ENCODE peak calls at places on chromosome 16, in nine cellular contexts. B, P, N, R, Q, I, X, J and Z are unnamed samples.

GRCh38 chr16:14562691-14563491 is 67.2 kb downstream of the PARN start:
- DNase-seq in B (no peak), P (peak), N (no peak), R (no peak), Q (peak), I (no peak), X (peak), J (peak), Z (peak)

GRCh38 chr16:62077998-62078397 is 41.8 kb upstream of the CDH8 start:
- DNase-seq in B (no peak), P (peak), N (no peak), R (peak), Q (no peak), I (peak), X (peak), J (no peak), Z (peak)

GRCh38 chr16:50833929-50834328 is 92.0 kb downstream of the CYLD start:
- DNase-seq in B (no peak), P (no peak), N (no peak), R (no peak), Q (no peak), I (no peak), X (no peak), J (no peak), Z (no peak)

GRCh38 chr16:89615596-89616090 is 2.2 kb downstream of the DPEP1 start:
- DNase-seq in B (no peak), P (peak), N (no peak), R (peak), Q (no peak), I (no peak), X (no peak), J (peak), Z (no peak)

GRCh38 chr16:74224828-74225227 is 71.8 kb upstream of the PSMD7 start:
- DNase-seq in B (no peak), P (no peak), N (peak), R (no peak), Q (no peak), I (no peak), X (peak), J (no peak), Z (peak)

GRCh38 chr16:46558018-46558417 is 63.2 kb downstream of the SHCBP1 start:
- DNase-seq in B (no peak), P (no peak), N (no peak), R (no peak), Q (no peak), I (no peak), X (no peak), J (no peak), Z (no peak)

GRCh38 chr16:54462151-54462651 is 175.6 kb upstream of the IRX3 start:
- DNase-seq in B (no peak), P (no peak), N (peak), R (no peak), Q (no peak), I (no peak), X (no peak), J (no peak), Z (peak)

GRCh38 chr16:67922740-67923139 is 8.9 kb downstream of the CTRL start:
- DNase-seq in B (no peak), P (no peak), N (no peak), R (no peak), Q (no peak), I (no peak), X (no peak), J (no peak), Z (no peak)

GRCh38 chr16:67155305-67156145 is 4.2 kb downstream of the TRADD start:
- DNase-seq in B (peak), P (peak), N (no peak), R (peak), Q (no peak), I (peak), X (peak), J (peak), Z (peak)

GRCh38 chr16:8370374-8371015 is 219.8 kb downstream of the TMEM114 start:
- DNase-seq in B (no peak), P (no peak), N (no peak), R (no peak), Q (no peak), I (no peak), X (peak), J (no peak), Z (no peak)

GRCh38 chr16:22734313-22734869 is 79.6 kb upstream of the HS3ST2 start:
- DNase-seq in B (no peak), P (no peak), N (no peak), R (no peak), Q (no peak), I (no peak), X (no peak), J (no peak), Z (no peak)

GRCh38 chr16:21272253-21272652 is 5.8 kb downstream of the CRYM start:
- DNase-seq in B (no peak), P (no peak), N (no peak), R (no peak), Q (no peak), I (no peak), X (no peak), J (no peak), Z (no peak)

GRCh38 chr16:22425036-22425801 is 50.8 kb upstream of the CDR2 start:
- DNase-seq in B (no peak), P (no peak), N (no peak), R (peak), Q (peak), I (no peak), X (no peak), J (no peak), Z (peak)

GRCh38 chr16:85126383-85126730 is 14.1 kb upstream of the CIBAR2 start:
- DNase-seq in B (no peak), P (no peak), N (no peak), R (no peak), Q (no peak), I (no peak), X (no peak), J (no peak), Z (no peak)

GRCh38 chr16:27515874-27516353 is 33.8 kb downstream of the GTF3C1 start:
- DNase-seq in B (no peak), P (peak), N (no peak), R (peak), Q (no peak), I (peak), X (peak), J (no peak), Z (peak)

GRCh38 chr16:57941016-57941656 is 29.8 kb downstream of the CNGB1 start:
- DNase-seq in B (peak), P (no peak), N (peak), R (no peak), Q (peak), I (no peak), X (peak), J (no peak), Z (peak)

GRCh38 chr16:67100569-67101300 is 9.0 kb upstream of the PHAF1 start:
- DNase-seq in B (no peak), P (no peak), N (no peak), R (no peak), Q (no peak), I (no peak), X (no peak), J (no peak), Z (peak)

GRCh38 chr16:55264949-55265348 is 59.1 kb upstream of the IRX6 start:
- DNase-seq in B (no peak), P (no peak), N (no peak), R (no peak), Q (no peak), I (no peak), X (peak), J (no peak), Z (no peak)

GRCh38 chr16:9151597-9151996 is 60.2 kb downstream of the HAPSTR1 start:
- DNase-seq in B (no peak), P (no peak), N (no peak), R (no peak), Q (no peak), I (no peak), X (no peak), J (no peak), Z (peak)

GRCh38 chr16:35911899-35912298 is 2452.5 kb downstream of the TP53TG3F start:
- DNase-seq in B (no peak), P (no peak), N (no peak), R (no peak), Q (no peak), I (no peak), X (no peak), J (no peak), Z (no peak)

GRCh38 chr16:54283735-54284318 is 2.8 kb downstream of the IRX3 start:
- DNase-seq in B (no peak), P (peak), N (no peak), R (no peak), Q (no peak), I (no peak), X (no peak), J (peak), Z (no peak)

GRCh38 chr16:2973605-2974318 is 4.6 kb downstream of the PAQR4 start:
- DNase-seq in B (no peak), P (no peak), N (no peak), R (no peak), Q (no peak), I (no peak), X (no peak), J (no peak), Z (no peak)

GRCh38 chr16:12763517-12763916 is 40.2 kb downstream of the CPPED1 start:
- DNase-seq in B (no peak), P (no peak), N (no peak), R (no peak), Q (no peak), I (no peak), X (no peak), J (no peak), Z (peak)

GRCh38 chr16:50838165-50838564 is 96.3 kb downstream of the CYLD start:
- DNase-seq in B (no peak), P (no peak), N (no peak), R (no peak), Q (no peak), I (no peak), X (peak), J (no peak), Z (peak)

GRCh38 chr16:4733747-4734062 is 366 bp downstream of the ANKS3 start:
- DNase-seq in B (no peak), P (no peak), N (no peak), R (no peak), Q (no peak), I (no peak), X (no peak), J (no peak), Z (no peak)

GRCh38 chr16:74949309-74949708 is 35.6 kb downstream of the WDR59 start:
- DNase-seq in B (no peak), P (no peak), N (no peak), R (peak), Q (no peak), I (no peak), X (no peak), J (no peak), Z (no peak)

GRCh38 chr16:10579575-10579964 is 828 bp downstream of the EMP2 start:
- DNase-seq in B (no peak), P (no peak), N (no peak), R (no peak), Q (no peak), I (peak), X (no peak), J (no peak), Z (peak)

GRCh38 chr16:10578474-10579316 is 1.7 kb downstream of the EMP2 start:
- DNase-seq in B (peak), P (no peak), N (no peak), R (no peak), Q (no peak), I (no peak), X (peak), J (no peak), Z (no peak)

GRCh38 chr16:10577305-10578202 is 2.8 kb downstream of the EMP2 start:
- DNase-seq in B (peak), P (peak), N (no peak), R (peak), Q (no peak), I (no peak), X (no peak), J (no peak), Z (no peak)

GRCh38 chr16:10575506-10576130 is 4.8 kb downstream of the EMP2 start:
- DNase-seq in B (no peak), P (no peak), N (no peak), R (no peak), Q (no peak), I (no peak), X (no peak), J (no peak), Z (no peak)

DNA sequence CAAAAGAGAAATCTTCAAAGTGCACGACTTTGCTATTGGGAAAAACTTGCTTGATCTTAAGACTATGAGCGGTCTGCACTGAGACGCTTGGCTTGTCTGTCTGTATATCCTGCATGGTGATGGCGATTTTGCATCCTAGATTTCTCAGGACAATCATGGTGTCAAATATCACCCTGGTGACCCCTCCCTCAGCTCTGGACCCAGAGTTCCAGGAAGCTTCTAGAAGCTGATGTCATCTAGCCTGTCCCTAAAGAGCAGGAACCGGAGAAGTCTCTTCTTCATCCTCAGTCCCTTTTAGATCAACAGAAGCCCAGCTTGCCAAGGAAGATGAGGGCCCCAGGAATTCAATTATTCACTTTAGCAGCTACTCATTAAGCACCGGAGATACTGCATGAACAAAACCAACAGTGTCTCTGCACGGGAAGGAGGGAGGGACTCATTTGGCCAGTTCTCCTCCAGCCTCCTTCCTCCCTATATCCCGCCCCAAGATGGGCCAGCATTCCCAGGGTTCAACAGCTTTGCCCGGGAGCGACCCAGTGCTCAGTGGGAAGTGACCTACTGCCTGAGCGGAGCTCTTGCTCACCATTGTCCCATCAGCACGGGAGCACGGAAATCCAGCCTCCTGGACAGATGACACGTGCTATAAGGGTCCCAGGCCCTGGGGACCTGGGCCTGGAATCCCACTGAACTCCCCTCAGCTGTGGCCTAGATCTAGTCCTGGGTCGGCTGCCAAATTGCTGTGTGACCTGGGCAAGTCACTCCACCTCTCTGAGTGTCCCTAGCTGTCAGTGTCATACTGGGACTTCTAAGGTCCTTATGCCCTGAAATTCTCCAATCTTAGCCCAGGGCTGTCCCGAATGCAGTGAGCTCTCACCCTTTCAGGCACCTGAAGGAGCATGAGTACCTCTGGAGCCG is 3.8 kb downstream of the EMP2 start:
- DNase-seq in B (no peak), P (no peak), N (no peak), R (no peak), Q (no peak), I (no peak), X (no peak), J (no peak), Z (no peak)
- H3K4me3 ChIP-seq in B (peak), P (no peak), N (no peak), R (no peak), Q (no peak), I (no peak), X (no peak), J (no peak), Z (no peak)

DNA sequence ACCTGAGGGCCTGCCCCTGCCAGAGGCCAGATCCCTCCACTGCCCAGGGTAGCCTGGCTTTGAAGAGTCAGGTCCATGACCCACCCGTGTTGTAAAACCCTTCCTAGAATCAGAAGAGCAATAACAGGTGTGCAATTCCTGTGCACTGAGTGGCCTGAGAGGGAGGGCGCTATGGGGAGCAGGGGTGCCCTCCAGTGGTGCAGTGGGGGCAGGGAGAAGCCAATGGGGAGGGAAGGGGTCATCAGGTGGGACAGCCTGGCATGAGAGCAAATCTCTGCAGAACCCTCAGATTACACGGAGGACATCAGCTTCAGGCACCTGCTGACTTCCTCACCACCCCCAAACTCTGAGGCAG is 72.9 kb upstream of the ZNF469 start:
- DNase-seq in B (no peak), P (no peak), N (no peak), R (no peak), Q (no peak), I (no peak), X (no peak), J (no peak), Z (no peak)
- H3K4me3 ChIP-seq in B (no peak), P (no peak), N (no peak), R (no peak), Q (no peak), I (no peak), X (no peak), J (no peak), Z (no peak)

DNA sequence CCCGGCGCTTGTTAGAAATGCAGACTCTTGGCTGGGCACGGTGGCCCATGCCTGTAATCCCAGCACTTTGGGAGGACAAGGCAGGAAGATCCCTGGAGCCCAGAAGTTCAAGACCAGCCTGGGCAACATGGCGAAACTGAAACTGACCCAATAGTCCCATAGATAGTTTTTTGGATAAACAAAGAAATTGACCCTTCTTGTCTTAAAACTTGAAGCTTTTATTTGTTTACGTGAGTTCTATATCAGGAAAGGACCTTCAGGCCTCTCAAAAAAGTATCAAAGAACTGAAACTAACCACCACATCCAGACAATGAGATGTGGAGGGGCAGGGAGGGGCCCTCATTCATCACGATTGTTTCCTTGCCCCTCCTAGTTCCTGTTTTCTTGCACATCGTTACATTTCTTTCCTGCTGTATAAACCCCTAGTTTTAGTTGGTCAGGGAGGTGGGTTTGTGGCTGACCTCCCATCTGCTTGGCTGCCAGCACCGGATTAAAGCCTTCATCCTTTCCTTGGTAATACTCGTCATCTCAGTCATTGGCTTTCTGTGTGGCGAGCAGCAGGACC is 29.9 kb upstream of the PRM1 start:
- DNase-seq in B (no peak), P (no peak), N (no peak), R (no peak), Q (no peak), I (no peak), X (no peak), J (no peak), Z (no peak)
- H3K4me3 ChIP-seq in B (no peak), P (no peak), N (no peak), R (no peak), Q (no peak), I (no peak), X (no peak), J (no peak), Z (no peak)

GRCh38 chr16:30473231-30474061 is 904 bp downstream of the ITGAL start:
- DNase-seq in B (peak), P (no peak), N (no peak), R (no peak), Q (no peak), I (no peak), X (no peak), J (no peak), Z (no peak)

GRCh38 chr16:30476991-30477390 is 4.4 kb downstream of the ITGAL start:
- DNase-seq in B (no peak), P (no peak), N (no peak), R (no peak), Q (no peak), I (no peak), X (no peak), J (no peak), Z (no peak)

GRCh38 chr16:30472328-30472942 is at the start of gene ITGAL:
- DNase-seq in B (peak), P (no peak), N (no peak), R (no peak), Q (peak), I (no peak), X (no peak), J (no peak), Z (no peak)

GRCh38 chr16:30474684-30475083 is 2.1 kb downstream of the ITGAL start:
- DNase-seq in B (no peak), P (no peak), N (no peak), R (no peak), Q (no peak), I (no peak), X (no peak), J (no peak), Z (no peak)

GRCh38 chr16:30474062-30474452 is 1.5 kb downstream of the ITGAL start:
- DNase-seq in B (no peak), P (no peak), N (no peak), R (no peak), Q (no peak), I (no peak), X (no peak), J (no peak), Z (no peak)
- H3K4me3 ChIP-seq in B (peak), P (no peak), N (no peak), R (no peak), Q (no peak), I (no peak), X (no peak), J (no peak), Z (no peak)

DNA sequence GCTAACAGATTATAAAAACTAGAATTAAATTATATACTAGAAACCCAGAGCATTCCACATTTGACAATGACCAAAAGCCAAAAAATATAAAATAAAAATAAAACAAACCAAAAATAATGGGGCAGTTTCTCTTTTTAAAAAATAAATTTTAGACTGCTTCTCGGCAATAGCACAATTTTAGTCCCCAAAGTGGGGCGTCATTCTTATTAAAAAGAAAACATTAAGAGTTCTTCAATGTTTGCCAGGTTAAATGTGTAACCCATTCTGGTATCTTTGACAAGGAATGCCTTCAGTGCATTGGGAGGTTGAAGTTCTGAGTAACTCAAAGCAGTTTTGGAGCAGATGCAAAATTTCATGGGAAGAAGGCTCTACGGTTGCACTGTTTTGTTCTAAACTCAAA is 3.3 kb downstream of the MAF start:
- DNase-seq in B (no peak), P (no peak), N (no peak), R (no peak), Q (no peak), I (no peak), X (no peak), J (no peak), Z (no peak)
- H3K4me3 ChIP-seq in B (peak), P (peak), N (no peak), R (peak), Q (peak), I (no peak), X (peak), J (no peak), Z (no peak)

GRCh38 chr16:86975445-86975844 is 341.7 kb downstream of the C16orf95 start:
- DNase-seq in B (no peak), P (peak), N (peak), R (peak), Q (no peak), I (peak), X (peak), J (no peak), Z (peak)
- H3K4me3 ChIP-seq in B (no peak), P (no peak), N (no peak), R (no peak), Q (no peak), I (no peak), X (no peak), J (no peak), Z (no peak)